ENCODE peak calls at places on chromosomes 11 and 22, in eight cellular contexts. E is transverse colon; T is effector memory CD4-positive, alpha-beta T cell; M is IMR-90; J is HCT116; U is heart left ventricle; Q is tibial artery; D is left lung. F is an unnamed sample.
A peak's percentile ranks its signal among the peaks of the same experiment; 100 is the strongest.

GRCh38 chr11:74535371-74536118 is 42.0 kb upstream of the LIPT2 start:
- DNase-seq in E (no peak), U (no peak), M (no peak), Q (no peak), T (no peak), J (no peak), D (no peak), F (no peak)

GRCh38 chr11:28086569-28086968 is 21.4 kb downstream of the KIF18A start:
- DNase-seq in Q (no peak), J (no peak), M (peak; percentile 92), E (no peak), T (no peak), U (no peak), D (no peak), F (peak; percentile 51)

GRCh38 chr11:119975561-119976152 is 162.3 kb downstream of the TRIM29 start:
- DNase-seq in M (no peak), Q (no peak), T (no peak), U (no peak), E (no peak), J (no peak), D (no peak), F (no peak)

GRCh38 chr11:3840870-3841425 is at the start of gene RHOG:
- DNase-seq in M (peak; percentile 76), J (no peak), D (peak; percentile 91), E (peak; percentile 88), T (no peak), Q (peak; percentile 91), U (peak; percentile 93), F (peak; percentile 92)

GRCh38 chr11:1233351-1234053 is 10.6 kb downstream of the MUC5B start:
- DNase-seq in J (no peak), M (no peak), T (no peak), D (no peak), U (peak; percentile 45), Q (peak; percentile 51), E (peak; percentile 81), F (no peak)

GRCh38 chr11:78460468-78460867 is 42.8 kb upstream of the GAB2 start:
- DNase-seq in E (no peak), J (no peak), T (no peak), Q (no peak), M (peak; percentile 71), U (no peak), D (no peak), F (no peak)

GRCh38 chr11:125378596-125378995 is 117.5 kb downstream of the FEZ1 start:
- DNase-seq in E (no peak), T (no peak), U (no peak), J (no peak), Q (no peak), M (no peak), D (no peak), F (no peak)

GRCh38 chr11:79431535-79431934 is 9.3 kb downstream of the TENM4 start:
- DNase-seq in M (peak; percentile 89), U (no peak), J (no peak), D (no peak), E (no peak), T (no peak), Q (no peak), F (no peak)

GRCh38 chr11:55970935-55971334 is 1.2 kb upstream of the OR10AG1 start:
- DNase-seq in M (no peak), U (no peak), T (no peak), J (no peak), E (no peak), Q (no peak), D (no peak), F (no peak)

GRCh38 chr11:60951909-60952741 is at the start of gene SLC15A3:
- DNase-seq in Q (peak; percentile 88), E (peak; percentile 72), D (peak; percentile 91), U (peak; percentile 84), M (peak; percentile 27), T (no peak), J (no peak), F (peak; percentile 96)

GRCh38 chr11:45161252-45162063 is 15.0 kb downstream of the PRDM11 start:
- DNase-seq in U (peak; percentile 72), J (no peak), T (no peak), Q (peak; percentile 89), M (no peak), E (no peak), D (no peak), F (no peak)

GRCh38 chr11:76659672-76660532 is 10.6 kb downstream of the LRRC32 start:
- DNase-seq in U (no peak), M (no peak), J (no peak), T (no peak), E (peak; percentile 5), Q (peak; percentile 63), D (peak; percentile 28), F (no peak)

GRCh38 chr22:50581031-50581949 is 1.4 kb downstream of the CHKB start:
- DNase-seq in Q (no peak), J (no peak), D (no peak), M (no peak), E (no peak), T (no peak), U (no peak), F (no peak)

GRCh38 chr11:27370374-27370773 is 7.4 kb upstream of the CCDC34 start:
- DNase-seq in E (no peak), M (peak; percentile 76), J (no peak), D (no peak), T (no peak), Q (no peak), U (no peak), F (no peak)

DNA sequence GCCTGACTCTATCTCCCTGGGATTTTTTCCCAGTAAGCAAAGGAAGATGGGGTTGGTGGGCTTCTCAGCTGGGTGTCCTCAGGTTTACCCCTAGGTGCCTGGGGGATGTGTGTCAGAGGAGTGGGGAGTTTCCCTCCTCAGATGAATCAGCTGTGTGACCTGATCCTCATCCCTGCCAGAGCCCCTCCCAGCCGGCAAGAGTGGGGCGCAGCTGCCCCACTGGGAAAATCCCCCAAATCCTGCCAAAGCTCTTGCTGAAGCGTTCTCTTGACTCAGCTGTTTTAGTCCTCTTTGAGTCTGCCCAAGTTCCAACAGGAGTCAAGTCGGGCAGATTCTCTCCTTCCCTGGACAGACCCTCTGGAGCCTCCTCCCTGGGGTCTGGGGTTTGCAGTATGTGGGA is 6.0 kb downstream of the C11orf68 start:
- DNase-seq in E (no peak), Q (no peak), M (peak; percentile 91), U (no peak), T (no peak), J (no peak), D (no peak), F (no peak)
- H3K27ac ChIP-seq in E (no peak overlapping the region), Q (peak overlapping the region; percentile 72), M (peak overlapping the region; percentile 88), U (no peak overlapping the region), T (no peak overlapping the region), J (peak overlapping the region; percentile 75), D (no peak overlapping the region), F (no peak overlapping the region)

DNA sequence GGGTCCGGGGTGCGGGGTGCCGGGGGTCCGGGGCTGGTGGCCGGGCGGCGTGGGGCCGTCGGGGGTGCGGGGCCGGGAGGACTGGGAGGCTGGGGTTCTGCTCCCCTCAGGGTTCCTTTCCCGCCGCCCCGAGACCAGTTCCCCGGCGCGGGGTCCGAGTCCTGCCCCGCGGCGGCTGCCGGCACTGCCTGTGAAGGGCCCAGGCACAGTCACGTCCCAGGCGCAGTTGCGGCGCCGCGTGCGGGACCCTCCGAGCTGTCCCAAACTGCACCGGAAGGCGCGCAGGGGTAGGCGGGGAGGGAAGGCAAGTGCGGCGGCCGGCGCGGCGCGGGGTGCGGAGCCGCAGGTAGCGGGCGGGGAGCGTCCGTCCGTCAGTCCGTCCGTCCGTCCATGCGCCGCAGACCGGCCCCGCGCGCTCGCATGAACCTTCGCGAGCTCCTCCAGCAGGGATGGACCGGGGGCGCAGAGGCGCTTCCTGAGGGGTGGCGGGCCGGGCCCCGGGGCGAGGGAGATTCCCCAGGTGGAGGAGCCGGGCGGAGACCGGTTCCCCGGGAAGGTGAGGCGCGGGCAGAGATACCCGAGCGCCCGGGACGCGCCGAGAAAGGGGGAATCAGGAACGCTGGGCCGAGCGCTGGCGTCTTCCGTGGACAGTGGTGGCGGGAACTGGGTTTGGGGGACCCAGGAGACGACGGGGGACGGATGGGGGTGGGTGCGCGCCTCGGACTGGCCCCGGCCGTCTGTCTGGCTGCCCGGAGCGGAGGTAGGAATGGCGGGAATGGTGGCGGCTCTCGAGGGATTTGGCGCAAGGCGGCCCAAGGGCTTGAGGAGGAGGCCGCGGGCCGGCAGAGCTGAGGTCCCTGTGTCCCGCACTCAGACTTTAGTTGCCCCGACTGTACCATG is 3.1 kb upstream of the ADORA2A start:
- DNase-seq in J (no peak), Q (no peak), D (no peak), T (no peak), M (no peak), U (peak; percentile 78), E (no peak), F (peak; percentile 77)
- H3K27ac ChIP-seq in J (no peak overlapping the region), Q (peak overlapping the region; percentile 43), D (peak overlapping the region; percentile 79), T (peak overlapping the region; percentile 32), M (no peak overlapping the region), U (peak overlapping the region; percentile 72), E (peak overlapping the region; percentile 7), F (peak overlapping the region; percentile 99)

DNA sequence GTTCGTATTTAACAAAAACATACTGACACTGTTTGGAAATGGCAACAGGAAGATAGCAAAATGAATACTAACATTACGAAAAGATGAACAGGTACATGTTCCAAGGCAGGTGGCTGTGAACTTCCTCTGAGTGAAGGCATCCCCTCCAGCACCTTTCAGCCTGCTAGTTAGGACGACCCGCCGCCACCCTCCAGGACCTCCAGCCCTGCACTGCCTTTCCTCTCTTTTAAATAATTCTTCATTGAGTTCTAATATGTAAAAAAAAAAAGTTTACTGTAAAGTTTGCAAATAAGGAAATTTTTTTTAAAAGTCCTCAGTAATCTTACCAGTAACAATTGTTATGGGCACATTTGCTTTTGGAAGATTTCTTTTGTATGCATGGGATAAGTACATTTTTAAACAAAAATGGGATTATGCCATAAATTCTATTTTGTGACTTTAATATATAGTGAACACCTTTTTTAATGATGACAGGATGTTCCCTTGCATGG is 6.0 kb downstream of the NEAT1 start:
- DNase-seq in M (no peak), U (no peak), Q (peak; percentile 72), E (peak; percentile 73), J (no peak), T (no peak), D (peak; percentile 46), F (peak; percentile 63)
- H3K27ac ChIP-seq in M (no peak overlapping the region), U (peak overlapping the region; percentile 100), Q (peak overlapping the region; percentile 99), E (peak overlapping the region; percentile 100), J (peak overlapping the region; percentile 100), T (peak overlapping the region; percentile 99), D (peak overlapping the region; percentile 100), F (peak overlapping the region; percentile 97)

GRCh38 chr11:12827929-12828812 is 153.9 kb downstream of the TEAD1 start:
- DNase-seq in U (no peak), J (no peak), M (peak; percentile 79), E (peak; percentile 57), T (no peak), D (no peak), Q (no peak), F (no peak)
- H3K27ac ChIP-seq in U (peak overlapping the region; percentile 47), J (no peak overlapping the region), M (peak overlapping the region; percentile 11), E (peak overlapping the region; percentile 85), T (no peak overlapping the region), D (peak overlapping the region; percentile 58), Q (peak overlapping the region; percentile 40), F (no peak overlapping the region)

GRCh38 chr11:116932182-116932581 is 94.8 kb upstream of the APOA1 start:
- DNase-seq in J (no peak), M (no peak), T (no peak), Q (no peak), E (no peak), U (no peak), D (no peak), F (no peak)
- H3K27ac ChIP-seq in J (no peak overlapping the region), M (no peak overlapping the region), T (peak overlapping the region; percentile 78), Q (no peak overlapping the region), E (peak overlapping the region; percentile 59), U (peak overlapping the region; percentile 57), D (peak overlapping the region; percentile 53), F (no peak overlapping the region)

F was measured in Karpas-422.